ENCODE peak calls at places on chromosomes 13 and 19, in seven cellular contexts. K is thyroid gland, T is cardiac muscle cell, I is endothelial cell, L is fibroblast of pulmonary artery, V is Caco-2, P is AG10803. N is an unnamed sample.

GRCh38 chr13:46812398-46812797 is 15.4 kb upstream of the ESD start:
- DNase-seq in K (no peak), T (no peak), I (no peak), L (no peak), V (no peak), P (no peak), N (no peak)

GRCh38 chr13:38369058-38369457 is 19.4 kb downstream of the UFM1 start:
- DNase-seq in K (no peak), T (no peak), I (no peak), L (no peak), V (no peak), P (no peak), N (no peak)

GRCh38 chr19:44814517-44814916 is 5.6 kb downstream of the BCAM start:
- DNase-seq in K (no peak), T (no peak), I (no peak), L (no peak), V (no peak), P (no peak), N (no peak)

GRCh38 chr13:42740753-42741152 is 40.6 kb upstream of the FAM216B start:
- DNase-seq in K (peak), T (peak), I (no peak), L (peak), V (no peak), P (no peak), N (peak)

GRCh38 chr19:3338541-3339181 is 27.7 kb upstream of the NFIC start:
- DNase-seq in K (peak), T (no peak), I (no peak), L (no peak), V (no peak), P (no peak), N (peak)

GRCh38 chr13:26246154-26246553 is 7.8 kb upstream of the CDK8 start:
- DNase-seq in K (no peak), T (no peak), I (no peak), L (no peak), V (no peak), P (no peak), N (no peak)

GRCh38 chr19:32018014-32018413 is 327.4 kb upstream of the ZNF507 start:
- DNase-seq in K (peak), T (peak), I (no peak), L (no peak), V (no peak), P (peak), N (no peak)

GRCh38 chr19:37654525-37654832 is 786 bp downstream of the ZFP30 start:
- DNase-seq in K (peak), T (peak), I (no peak), L (peak), V (no peak), P (peak), N (no peak)

GRCh38 chr19:8044018-8044417 is 8.5 kb upstream of the CCL25 start:
- DNase-seq in K (no peak), T (no peak), I (no peak), L (no peak), V (no peak), P (no peak), N (no peak)

GRCh38 chr19:51651216-51651846 is 4.7 kb upstream of the SIGLEC14 start:
- DNase-seq in K (no peak), T (peak), I (no peak), L (no peak), V (no peak), P (no peak), N (no peak)

GRCh38 chr19:46303702-46304397 is 7.0 kb downstream of the HIF3A start:
- DNase-seq in K (peak), T (peak), I (peak), L (peak), V (peak), P (no peak), N (peak)

GRCh38 chr19:6707658-6708018 is 12.8 kb downstream of the C3 start:
- DNase-seq in K (no peak), T (no peak), I (no peak), L (no peak), V (no peak), P (no peak), N (no peak)

GRCh38 chr19:6707011-6707657 is 13.3 kb downstream of the C3 start:
- DNase-seq in K (no peak), T (no peak), I (no peak), L (no peak), V (no peak), P (no peak), N (no peak)

GRCh38 chr19:6706633-6706958 is 13.9 kb downstream of the C3 start:
- DNase-seq in K (no peak), T (no peak), I (no peak), L (no peak), V (no peak), P (no peak), N (no peak)

GRCh38 chr19:6708346-6708745 is 12.1 kb downstream of the C3 start:
- DNase-seq in K (no peak), T (no peak), I (no peak), L (no peak), V (no peak), P (no peak), N (no peak)

GRCh38 chr19:6705931-6706632 is 14.4 kb downstream of the C3 start:
- DNase-seq in K (peak), T (no peak), I (no peak), L (no peak), V (no peak), P (no peak), N (no peak)
- TF ChIP-seq CTCF in K (no peak), T (no peak), I (no peak), L (no peak), V (no peak), P (no peak), N (no peak)

DNA sequence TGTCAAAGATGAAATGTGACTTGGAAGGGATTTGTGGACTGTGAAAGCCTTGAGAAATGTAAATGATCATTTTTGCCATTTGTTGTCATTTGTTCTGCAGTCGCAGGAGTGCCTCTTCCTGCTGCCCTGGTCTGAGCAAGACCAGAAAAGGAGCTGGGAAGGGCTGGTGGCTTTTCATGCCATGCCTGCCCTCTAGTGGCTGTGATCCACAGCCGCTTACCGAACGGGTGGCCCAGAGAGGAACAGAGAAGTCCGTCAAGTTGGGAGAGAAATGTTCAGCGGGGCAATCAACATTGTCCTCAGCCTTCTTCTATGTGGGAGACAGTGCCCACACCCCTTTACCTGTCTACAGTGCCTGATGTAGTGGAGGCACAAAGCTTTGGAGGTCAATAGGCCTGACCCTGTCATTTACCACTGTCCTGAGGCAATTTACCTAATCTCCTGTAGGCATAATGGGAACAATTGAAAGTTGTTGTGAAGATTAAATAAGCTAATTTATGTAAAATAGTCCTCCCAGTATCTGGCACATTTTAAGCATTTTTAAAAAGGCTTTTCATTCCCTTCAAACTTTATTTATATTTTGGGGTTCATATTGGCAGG is 224.5 kb downstream of the B3GLCT start:
- DNase-seq in K (peak), T (peak), I (peak), L (peak), V (peak), P (peak), N (peak)
- TF ChIP-seq CTCF in K (peak), T (peak), I (peak), L (peak), V (peak), P (peak), N (peak)

GRCh38 chr13:27663947-27664346 is 42.3 kb downstream of the POLR1D start:
- DNase-seq in K (peak), T (no peak), I (no peak), L (no peak), V (no peak), P (no peak), N (no peak)
- TF ChIP-seq CTCF in K (no peak), T (no peak), I (no peak), L (no peak), V (no peak), P (no peak), N (no peak)

GRCh38 chr13:87280139-87280538 is 391.0 kb upstream of the SLITRK5 start:
- DNase-seq in K (no peak), T (no peak), I (no peak), L (no peak), V (no peak), P (no peak), N (no peak)

GRCh38 chr13:87274209-87274819 is 396.9 kb upstream of the SLITRK5 start:
- DNase-seq in K (peak), T (peak), I (peak), L (peak), V (peak), P (peak), N (peak)
- TF ChIP-seq CTCF in K (no peak), T (peak), I (peak), L (peak), V (peak), P (peak), N (no peak)

GRCh38 chr19:23992348-23992747 is 77.7 kb downstream of the ZNF726 start:
- DNase-seq in K (no peak), T (no peak), I (no peak), L (no peak), V (no peak), P (no peak), N (no peak)

GRCh38 chr19:23999821-24000610 is 85.3 kb downstream of the ZNF726 start:
- DNase-seq in K (no peak), T (no peak), I (no peak), L (no peak), V (no peak), P (no peak), N (no peak)

GRCh38 chr19:23998568-23998967 is 83.9 kb downstream of the ZNF726 start:
- DNase-seq in K (no peak), T (no peak), I (no peak), L (no peak), V (no peak), P (no peak), N (no peak)

GRCh38 chr19:24000656-24001055 is 86.0 kb downstream of the ZNF726 start:
- DNase-seq in K (no peak), T (no peak), I (no peak), L (no peak), V (no peak), P (no peak), N (no peak)

DNA sequence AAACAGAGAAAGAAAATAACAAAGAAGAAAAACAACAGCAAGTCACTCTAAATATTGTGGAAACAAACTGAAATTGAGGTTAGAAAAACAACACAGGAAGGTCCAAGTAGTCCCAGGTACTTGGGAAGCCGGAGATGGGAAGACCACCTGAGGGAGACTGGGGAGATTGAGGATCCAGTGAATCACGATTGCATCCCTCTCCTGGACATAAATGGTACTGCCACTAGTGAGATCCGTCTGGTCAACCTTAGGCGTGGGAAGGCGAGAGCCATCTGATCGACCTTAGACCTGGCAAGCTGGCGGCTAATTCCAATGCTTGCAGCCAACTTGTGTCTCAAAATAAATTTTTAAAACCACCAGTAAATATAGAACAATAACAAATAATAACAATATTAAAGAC is 81.9 kb downstream of the ZNF726 start:
- DNase-seq in K (no peak), T (no peak), I (peak), L (no peak), V (no peak), P (no peak), N (peak)
- TF ChIP-seq CTCF in K (no peak), T (peak), I (peak), L (peak), V (peak), P (peak), N (peak)

GRCh38 chr19:55088543-55089265 is 13.0 kb downstream of the EPS8L1 start:
- DNase-seq in K (peak), T (peak), I (peak), L (peak), V (peak), P (peak), N (peak)
- TF ChIP-seq CTCF in K (peak), T (peak), I (peak), L (peak), V (peak), P (peak), N (peak)

N was measured in Calu3.